ENCODE peak calls at places on chromosomes 5 and 9, in five cellular contexts. B is uterus; T is SJSA1; Q is neural progenitor cell; I is CD4-positive, CD25-positive, alpha-beta regulatory T cell. W is an unnamed sample. For H3K4me1, the result is how much of the 10 kb centered on the place peaks cover.

GRCh38 chr5:150407097-150407720 is 5.5 kb downstream of the CD74 start:
- DNase-seq in B (no peak), I (no peak), Q (no peak), T (no peak), W (no peak)

GRCh38 chr9:76369583-76369982 is 24.6 kb downstream of the RFK start:
- DNase-seq in I (no peak), B (no peak), Q (peak), T (no peak), W (no peak)

GRCh38 chr5:165209101-165209727 is 1703.8 kb downstream of the MAT2B start:
- DNase-seq in B (no peak), Q (peak), I (peak), T (no peak), W (no peak)

GRCh38 chr5:1280177-1281037 is 14.5 kb downstream of the TERT start:
- DNase-seq in B (no peak), Q (no peak), I (no peak), T (no peak), W (no peak)

GRCh38 chr5:141135030-141135717 is at the start of gene PCDHB5:
- DNase-seq in Q (peak), B (no peak), I (no peak), T (no peak), W (no peak)

GRCh38 chr9:6106576-6107339 is 91.3 kb upstream of the RANBP6 start:
- DNase-seq in Q (peak), B (no peak), I (peak), T (no peak), W (peak)

GRCh38 chr9:4839470-4839912 is 46.7 kb downstream of the RCL1 start:
- DNase-seq in I (no peak), B (no peak), Q (no peak), T (no peak), W (no peak)

GRCh38 chr5:68129364-68129763 is 86.2 kb upstream of the PIK3R1 start:
- DNase-seq in I (no peak), Q (no peak), T (no peak), B (no peak), W (no peak)

GRCh38 chr5:10317825-10318682 is 10.4 kb upstream of the CMBL start:
- DNase-seq in I (no peak), Q (no peak), B (no peak), T (no peak), W (peak)

GRCh38 chr5:120465281-120465961 is 1.3 kb downstream of the PRR16 start:
- DNase-seq in Q (peak), T (peak), B (peak), I (no peak), W (peak)

GRCh38 chr5:173342813-173343435 is 14.7 kb upstream of the STC2 start:
- DNase-seq in Q (no peak), B (no peak), T (peak), I (no peak), W (no peak)

GRCh38 chr9:116506685-116507084 is 180.4 kb upstream of the TRIM32 start:
- DNase-seq in T (no peak), I (no peak), B (no peak), Q (no peak), W (no peak)

GRCh38 chr9:136052991-136053756 is 41.9 kb downstream of the NACC2 start:
- DNase-seq in T (no peak), I (no peak), Q (peak), B (no peak), W (peak)

GRCh38 chr9:3441197-3441816 is 84.5 kb downstream of the RFX3 start:
- DNase-seq in I (peak), B (no peak), T (no peak), Q (peak), W (peak)

GRCh38 chr5:137357436-137357835 is 141.7 kb downstream of the SPOCK1 start:
- DNase-seq in B (no peak), T (no peak), Q (no peak), I (no peak), W (no peak)

GRCh38 chr9:128250839-128251558 is 24.8 kb downstream of the GOLGA2 start:
- DNase-seq in I (no peak), B (no peak), T (no peak), Q (peak), W (no peak)

GRCh38 chr9:130663258-130664171 is 879 bp upstream of the PRDM12 start:
- DNase-seq in Q (peak), I (no peak), T (no peak), B (no peak), W (no peak)

GRCh38 chr5:10478436-10478835 is 36.8 kb downstream of the ROPN1L start:
- DNase-seq in Q (no peak), I (no peak), T (no peak), B (no peak), W (no peak)

GRCh38 chr9:114588671-114589526 is 1.3 kb downstream of the ATP6V1G1 start:
- DNase-seq in I (peak), T (no peak), B (no peak), Q (peak), W (no peak)

GRCh38 chr9:114590328-114590727 is 2.8 kb downstream of the ATP6V1G1 start:
- DNase-seq in T (no peak), I (no peak), Q (no peak), B (no peak), W (no peak)

GRCh38 chr9:114587345-114588149 is at the start of gene ATP6V1G1:
- DNase-seq in T (peak), Q (peak), B (peak), I (peak), W (peak)

GRCh38 chr9:114591206-114591853 is 3.8 kb downstream of the ATP6V1G1 start:
- DNase-seq in Q (no peak), T (no peak), I (no peak), B (no peak), W (peak)

DNA sequence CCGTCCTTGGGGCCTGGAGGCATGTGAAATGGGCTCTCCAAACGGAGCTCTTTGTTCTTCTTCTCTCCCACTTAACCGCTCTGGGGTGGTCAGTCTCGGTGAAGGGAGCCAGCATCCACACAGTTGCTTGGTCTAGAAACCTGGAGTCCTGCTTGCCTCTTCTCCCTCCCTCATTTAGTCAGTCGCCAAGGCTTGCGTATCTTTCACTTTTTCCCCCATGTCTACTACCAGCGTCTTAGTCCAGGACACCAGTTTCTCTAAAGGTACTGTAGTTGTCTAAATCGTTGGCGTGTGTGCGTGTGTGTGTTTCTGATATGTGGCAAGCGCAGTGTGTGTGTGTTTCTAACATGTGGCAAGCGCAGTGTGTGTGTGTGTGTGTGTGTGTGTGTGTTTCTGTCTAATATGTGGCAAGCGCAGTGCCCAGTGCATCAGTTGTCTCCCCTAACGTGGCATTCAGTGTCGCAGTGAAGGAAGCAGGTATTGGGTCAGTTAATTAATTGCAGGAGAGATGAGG is 638 bp downstream of the ATP6V1G1 start:
- DNase-seq in T (no peak), B (no peak), Q (peak), I (peak), W (peak)
- H3K4me1 ChIP-seq in T (under half), B (under half), Q (under half), I (half or more), W (under half)

GRCh38 chr5:177303121-177303924 is at the start of the genes PRELID1 and RAB24:
- DNase-seq in T (peak), Q (peak), I (peak), B (peak), W (peak)

GRCh38 chr5:177301503-177302165 is 1.9 kb downstream of the RAB24 start:
- DNase-seq in B (no peak), I (no peak), T (no peak), Q (no peak), W (peak)

GRCh38 chr5:177303925-177304391 is 359 bp downstream of the PRELID1 start:
- DNase-seq in Q (no peak), T (peak), B (no peak), I (peak), W (no peak)

GRCh38 chr5:177300971-177301370 is 2.5 kb downstream of the RAB24 start:
- DNase-seq in T (no peak), B (no peak), I (no peak), Q (no peak), W (no peak)

DNA sequence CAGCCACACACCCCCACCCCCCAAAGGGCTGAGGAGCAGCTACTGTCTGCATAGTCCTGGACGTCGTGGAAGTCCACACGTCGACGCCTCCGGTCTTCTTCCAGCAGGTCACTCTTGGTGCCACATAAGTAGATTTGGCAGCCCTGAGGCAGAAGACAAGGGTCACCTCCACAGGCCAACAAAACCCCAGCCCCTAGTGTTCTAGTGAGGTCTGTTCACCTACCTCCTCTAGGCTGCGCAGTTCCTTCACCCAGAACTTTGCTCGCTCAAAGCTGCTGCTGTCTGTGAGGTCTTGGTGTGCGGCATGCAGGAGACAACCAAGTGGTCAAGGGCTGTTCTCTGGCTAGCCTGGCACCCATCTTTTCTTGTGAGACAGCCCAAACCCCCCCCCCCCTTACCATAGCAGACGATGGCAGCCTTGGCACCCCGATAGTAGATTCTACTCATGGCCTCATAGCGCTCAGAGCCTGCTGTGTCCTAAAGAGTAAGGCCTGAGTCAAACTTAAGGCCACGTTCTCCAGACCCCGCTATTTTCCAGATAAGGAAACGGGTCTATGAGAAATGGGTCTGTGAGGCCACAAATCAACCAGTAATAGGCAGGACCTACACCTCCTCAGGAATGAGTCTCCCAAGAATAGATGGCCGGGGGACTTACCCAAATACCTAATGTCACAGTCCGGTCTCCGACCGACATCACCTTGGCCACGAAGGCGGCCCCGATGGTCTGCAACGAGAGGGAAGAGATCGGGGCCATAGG is 987 bp downstream of the RAB24 start:
- DNase-seq in Q (peak), B (no peak), I (no peak), T (no peak), W (no peak)
- H3K27ac ChIP-seq in Q (no peak), B (peak), I (peak), T (no peak), W (peak)

DNA sequence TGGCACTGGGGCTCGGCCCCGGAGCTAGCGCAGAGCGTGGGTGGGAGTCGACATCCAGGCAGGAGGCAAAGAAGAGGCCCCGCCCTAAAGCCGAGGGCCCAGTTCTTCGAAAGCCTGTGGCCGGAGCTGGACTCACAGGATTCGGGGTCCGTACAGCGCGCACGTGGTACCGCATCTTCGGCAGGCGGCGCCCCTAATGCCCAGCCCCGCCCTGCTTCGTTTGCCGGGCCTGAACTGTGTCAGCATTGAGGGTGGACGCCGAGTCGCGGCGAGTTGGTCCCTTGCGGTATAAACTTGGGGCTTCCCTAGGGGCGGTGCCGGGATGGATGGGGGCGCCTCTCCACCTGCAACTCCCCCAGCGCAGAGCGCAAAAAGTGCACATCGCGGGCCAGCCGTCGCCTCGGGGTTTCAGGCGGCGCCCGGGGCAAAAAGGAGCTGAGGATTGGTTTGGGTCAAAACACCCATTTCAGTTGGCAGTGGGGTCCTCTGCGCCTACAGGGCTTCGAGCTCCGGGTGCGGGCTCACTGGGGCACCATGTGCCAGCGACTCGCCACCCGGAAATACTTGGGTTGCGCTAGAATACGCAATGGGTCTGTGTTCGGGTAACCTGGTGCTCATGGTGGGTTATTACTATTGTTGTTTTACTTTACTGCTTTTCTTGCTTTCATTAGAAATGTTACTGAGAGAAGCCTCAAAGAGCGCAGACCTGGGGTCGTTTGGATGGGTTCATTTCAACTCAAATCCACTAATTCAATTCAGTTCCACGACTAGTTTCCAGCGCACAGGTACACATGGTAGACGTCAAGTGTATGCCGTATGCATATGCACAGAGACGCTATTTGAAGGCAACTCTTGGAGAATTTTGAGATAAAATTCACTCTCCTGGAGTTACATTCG is 3.9 kb upstream of the PAX5 start:
- DNase-seq in T (no peak), Q (peak), B (no peak), I (no peak), W (no peak)
- H3K4me3 ChIP-seq in T (no peak), Q (peak), B (peak), I (peak), W (peak)

GRCh38 chr5:132421442-132421841 is 51.9 kb downstream of the SLC22A5 start:
- DNase-seq in Q (no peak), B (no peak), T (no peak), I (no peak), W (no peak)
- H3K4me1 ChIP-seq in Q (under half), B (under half), T (half or more), I (half or more), W (half or more)

GRCh38 chr5:122076023-122076422 is 2.0 kb downstream of the LOX start:
- DNase-seq in T (no peak), I (no peak), B (no peak), Q (no peak), W (no peak)
- H3K27ac ChIP-seq in T (no peak), I (no peak), B (peak), Q (no peak), W (no peak)

DNA sequence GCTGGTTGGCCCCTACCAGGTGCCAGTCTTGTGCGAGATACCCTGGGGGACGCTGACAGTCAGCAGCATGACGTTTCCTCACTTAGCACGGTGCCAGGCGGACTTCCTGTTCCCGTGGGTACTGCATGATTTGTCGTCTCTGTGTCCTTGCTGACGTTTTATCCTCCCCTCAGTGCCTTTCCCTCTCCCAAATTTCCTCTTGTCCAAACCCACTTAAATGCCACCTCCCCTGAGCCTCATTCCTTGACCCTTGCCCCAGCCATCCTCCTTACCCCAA is 60.6 kb upstream of the SAP30L start:
- DNase-seq in B (no peak), T (no peak), I (no peak), Q (no peak), W (no peak)
- H3K4me3 ChIP-seq in B (no peak), T (no peak), I (no peak), Q (no peak), W (no peak)

GRCh38 chr5:66958126-66958983 is 238.2 kb downstream of the CD180 start:
- DNase-seq in Q (no peak), I (no peak), T (no peak), B (no peak), W (no peak)

GRCh38 chr5:66959668-66960067 is 236.9 kb downstream of the CD180 start:
- DNase-seq in B (no peak), Q (no peak), I (no peak), T (no peak), W (no peak)

GRCh38 chr5:66958984-66959641 is 237.5 kb downstream of the CD180 start:
- DNase-seq in B (peak), T (peak), I (no peak), Q (peak), W (no peak)

GRCh38 chr5:66963559-66963971 is 233.0 kb downstream of the CD180 start:
- DNase-seq in T (no peak), B (no peak), I (no peak), Q (no peak), W (no peak)

GRCh38 chr5:66960373-66961137 is 236.0 kb downstream of the CD180 start:
- DNase-seq in B (no peak), I (no peak), Q (no peak), T (no peak), W (no peak)
- H3K4me1 ChIP-seq in B (under half), I (under half), Q (under half), T (under half), W (under half)

GRCh38 chr9:33065157-33066076 is 11.1 kb downstream of the SMU1 start:
- DNase-seq in I (no peak), B (no peak), Q (no peak), T (no peak), W (no peak)
- H3K27ac ChIP-seq in I (no peak), B (no peak), Q (no peak), T (no peak), W (no peak)

GRCh38 chr9:133004091-133005072 is 25.9 kb downstream of the GFI1B start:
- DNase-seq in I (no peak), T (no peak), Q (no peak), B (no peak), W (no peak)
- H3K4me3 ChIP-seq in I (no peak), T (no peak), Q (no peak), B (no peak), W (no peak)